ENCODE peak calls at places on chromosomes 2 and 18, in eight cellular contexts. One of them, this sample, is unnamed.

GRCh38 chr2:108194409-108195132 is 45.2 kb upstream of the SULT1C3 start:
- DNase-seq in transverse colon: no peak
- DNase-seq in WTC11: no peak
- DNase-seq in BE2C: no peak
- DNase-seq in H9: no peak
- DNase-seq in MCF 10A: no peak
- DNase-seq in neural progenitor cell: no peak
- DNase-seq in GM20000: no peak
- DNase-seq in this sample: no peak

GRCh38 chr18:14941792-14942191 is 193.8 kb downstream of the ANKRD30B start:
- DNase-seq in transverse colon: no peak
- DNase-seq in WTC11: no peak
- DNase-seq in H9: no peak
- DNase-seq in BE2C: no peak
- DNase-seq in GM20000: no peak
- DNase-seq in neural progenitor cell: no peak
- DNase-seq in MCF 10A: no peak
- DNase-seq in this sample: no peak

GRCh38 chr2:177155631-177156030 is 57.0 kb upstream of the HNRNPA3 start:
- DNase-seq in neural progenitor cell: no peak
- DNase-seq in MCF 10A: no peak
- DNase-seq in GM20000: no peak
- DNase-seq in WTC11: no peak
- DNase-seq in BE2C: no peak
- DNase-seq in H9: no peak
- DNase-seq in transverse colon: no peak
- DNase-seq in this sample: no peak

GRCh38 chr2:28613181-28613580 is 117.3 kb downstream of the PLB1 start:
- DNase-seq in GM20000: no peak
- DNase-seq in BE2C: no peak
- DNase-seq in transverse colon: no peak
- DNase-seq in MCF 10A: no peak
- DNase-seq in neural progenitor cell: no peak
- DNase-seq in WTC11: no peak
- DNase-seq in H9: no peak
- DNase-seq in this sample: no peak

GRCh38 chr2:228135300-228135699 is 46.2 kb downstream of the SPHKAP start:
- DNase-seq in BE2C: no peak
- DNase-seq in GM20000: no peak
- DNase-seq in transverse colon: no peak
- DNase-seq in MCF 10A: no peak
- DNase-seq in WTC11: no peak
- DNase-seq in H9: no peak
- DNase-seq in neural progenitor cell: no peak
- DNase-seq in this sample: no peak

GRCh38 chr2:239378021-239378917 is 22.6 kb downstream of the HDAC4 start:
- DNase-seq in H9: no peak
- DNase-seq in neural progenitor cell: no peak
- DNase-seq in GM20000: no peak
- DNase-seq in BE2C: peak
- DNase-seq in WTC11: no peak
- DNase-seq in transverse colon: no peak
- DNase-seq in MCF 10A: no peak
- DNase-seq in this sample: peak

GRCh38 chr2:30031184-30031583 is 109.8 kb upstream of the ALK start:
- DNase-seq in BE2C: no peak
- DNase-seq in H9: peak
- DNase-seq in MCF 10A: no peak
- DNase-seq in transverse colon: no peak
- DNase-seq in WTC11: no peak
- DNase-seq in neural progenitor cell: peak
- DNase-seq in GM20000: no peak
- DNase-seq in this sample: no peak

GRCh38 chr18:67618061-67618460 is 101.5 kb upstream of the DSEL start:
- DNase-seq in BE2C: no peak
- DNase-seq in neural progenitor cell: no peak
- DNase-seq in H9: no peak
- DNase-seq in WTC11: no peak
- DNase-seq in transverse colon: no peak
- DNase-seq in MCF 10A: no peak
- DNase-seq in GM20000: no peak
- DNase-seq in this sample: no peak

GRCh38 chr2:147051814-147052213 is 793.0 kb upstream of the ACVR2A start:
- DNase-seq in H9: no peak
- DNase-seq in transverse colon: no peak
- DNase-seq in GM20000: no peak
- DNase-seq in WTC11: no peak
- DNase-seq in neural progenitor cell: no peak
- DNase-seq in BE2C: no peak
- DNase-seq in MCF 10A: peak
- DNase-seq in this sample: no peak

GRCh38 chr2:173948827-173949226 is 16.3 kb downstream of the SP3 start:
- DNase-seq in H9: no peak
- DNase-seq in transverse colon: no peak
- DNase-seq in WTC11: no peak
- DNase-seq in GM20000: no peak
- DNase-seq in MCF 10A: no peak
- DNase-seq in BE2C: no peak
- DNase-seq in neural progenitor cell: no peak
- DNase-seq in this sample: no peak

GRCh38 chr2:134975281-134976009 is 56.8 kb downstream of the CCNT2 start:
- DNase-seq in BE2C: no peak
- DNase-seq in transverse colon: peak
- DNase-seq in neural progenitor cell: no peak
- DNase-seq in WTC11: no peak
- DNase-seq in GM20000: no peak
- DNase-seq in MCF 10A: no peak
- DNase-seq in H9: no peak
- DNase-seq in this sample: no peak

GRCh38 chr2:213187386-213187785 is 36.0 kb upstream of the IKZF2 start:
- DNase-seq in MCF 10A: no peak
- DNase-seq in BE2C: no peak
- DNase-seq in neural progenitor cell: no peak
- DNase-seq in H9: no peak
- DNase-seq in WTC11: no peak
- DNase-seq in transverse colon: no peak
- DNase-seq in GM20000: no peak
- DNase-seq in this sample: no peak

GRCh38 chr2:224190871-224191270 is 151.8 kb upstream of the SERPINE2 start:
- DNase-seq in neural progenitor cell: no peak
- DNase-seq in H9: no peak
- DNase-seq in transverse colon: no peak
- DNase-seq in MCF 10A: no peak
- DNase-seq in WTC11: no peak
- DNase-seq in BE2C: no peak
- DNase-seq in GM20000: no peak
- DNase-seq in this sample: no peak

GRCh38 chr18:69484699-69485396 is 84.2 kb downstream of the DOK6 start:
- DNase-seq in WTC11: peak
- DNase-seq in BE2C: no peak
- DNase-seq in neural progenitor cell: no peak
- DNase-seq in H9: no peak
- DNase-seq in GM20000: no peak
- DNase-seq in MCF 10A: peak
- DNase-seq in transverse colon: no peak
- DNase-seq in this sample: no peak

GRCh38 chr2:133967326-133967725 is 286.5 kb upstream of the MGAT5 start:
- DNase-seq in WTC11: no peak
- DNase-seq in H9: no peak
- DNase-seq in GM20000: no peak
- DNase-seq in transverse colon: no peak
- DNase-seq in BE2C: no peak
- DNase-seq in neural progenitor cell: no peak
- DNase-seq in MCF 10A: no peak
- DNase-seq in this sample: no peak

GRCh38 chr2:160388464-160389263 is 104.9 kb downstream of the RBMS1 start:
- DNase-seq in GM20000: no peak
- DNase-seq in BE2C: no peak
- DNase-seq in MCF 10A: no peak
- DNase-seq in WTC11: no peak
- DNase-seq in neural progenitor cell: peak
- DNase-seq in H9: no peak
- DNase-seq in transverse colon: peak
- DNase-seq in this sample: no peak

GRCh38 chr18:36590621-36591580 is 237.9 kb downstream of the TPGS2 start:
- DNase-seq in transverse colon: no peak
- DNase-seq in H9: no peak
- DNase-seq in neural progenitor cell: no peak
- DNase-seq in GM20000: no peak
- DNase-seq in MCF 10A: no peak
- DNase-seq in BE2C: no peak
- DNase-seq in WTC11: no peak
- DNase-seq in this sample: no peak

GRCh38 chr2:60589093-60589492 is 35.6 kb upstream of the BCL11A start:
- DNase-seq in H9: no peak
- DNase-seq in MCF 10A: no peak
- DNase-seq in transverse colon: no peak
- DNase-seq in BE2C: no peak
- DNase-seq in neural progenitor cell: no peak
- DNase-seq in WTC11: no peak
- DNase-seq in GM20000: no peak
- DNase-seq in this sample: no peak

DNA sequence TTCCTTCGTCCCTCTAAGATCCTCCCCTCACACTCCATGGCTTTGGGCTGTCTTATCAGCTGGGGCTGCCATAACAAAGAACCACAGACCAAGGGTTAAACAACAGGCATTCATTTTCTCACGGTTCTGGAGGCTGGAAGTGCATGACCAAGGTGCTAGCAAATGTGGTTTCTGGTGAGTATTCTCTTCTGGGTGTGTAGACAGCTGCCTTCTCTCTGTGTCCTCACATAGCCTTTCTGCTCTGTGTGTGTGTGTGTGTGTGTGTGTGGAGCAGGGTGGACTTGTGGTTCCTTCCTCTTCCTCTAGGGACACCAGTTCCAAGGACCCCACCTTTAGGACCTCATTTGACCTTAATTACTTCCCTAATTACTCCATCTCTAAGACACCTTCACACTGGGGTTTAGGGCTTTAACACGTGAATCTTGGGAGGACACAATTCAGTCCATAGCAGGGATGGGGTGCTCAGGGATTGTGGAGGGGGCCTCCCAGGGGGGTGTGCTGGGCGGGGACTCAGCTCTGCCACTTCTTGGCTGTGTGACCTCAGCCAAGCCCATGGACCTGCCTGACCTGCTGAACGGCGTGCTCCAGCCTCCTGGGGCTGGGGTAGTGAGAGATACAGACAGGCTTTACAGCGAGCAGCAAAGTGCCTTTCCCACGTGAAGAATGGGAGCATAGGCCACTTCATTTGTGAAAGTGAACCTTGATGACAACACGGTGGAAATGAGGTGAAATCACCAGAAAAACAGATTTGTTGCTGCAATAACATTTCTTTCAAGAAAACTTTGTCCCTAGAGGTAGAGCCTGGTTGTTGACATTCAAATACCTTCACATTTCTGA is 38.1 kb downstream of the ACKR3 start:
- DNase-seq in neural progenitor cell: peak
- DNase-seq in H9: no peak
- DNase-seq in transverse colon: no peak
- DNase-seq in MCF 10A: no peak
- DNase-seq in GM20000: no peak
- DNase-seq in WTC11: no peak
- DNase-seq in BE2C: no peak
- DNase-seq in this sample: no peak
- TF ChIP-seq CTCF in neural progenitor cell: peak
- TF ChIP-seq CTCF in H9: peak
- TF ChIP-seq CTCF in transverse colon: no peak
- TF ChIP-seq CTCF in MCF 10A: no peak
- TF ChIP-seq CTCF in GM20000: no peak
- TF ChIP-seq CTCF in WTC11: no peak
- TF ChIP-seq CTCF in BE2C: peak
- TF ChIP-seq CTCF in this sample: no peak

DNA sequence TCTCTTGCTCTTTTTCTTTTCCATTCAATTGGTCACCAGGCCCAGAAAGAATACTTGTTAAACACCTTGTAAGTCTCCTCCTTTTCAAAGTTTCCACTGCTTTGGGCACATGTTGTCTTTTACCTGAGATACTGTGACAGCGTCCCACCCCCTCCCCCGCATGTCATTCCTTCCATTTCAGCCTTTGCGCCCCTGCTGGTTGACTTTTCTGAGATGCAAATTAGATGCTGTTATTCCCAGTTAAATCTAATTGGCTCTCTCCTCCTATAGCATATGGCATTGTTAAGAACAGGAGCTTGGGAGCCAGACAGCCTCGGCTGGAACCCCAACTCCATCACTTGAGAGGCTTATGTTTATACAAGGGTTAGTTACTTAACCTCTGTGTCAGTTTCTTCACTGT is 80.3 kb upstream of the GAREM1 start:
- DNase-seq in MCF 10A: no peak
- DNase-seq in transverse colon: no peak
- DNase-seq in BE2C: no peak
- DNase-seq in H9: peak
- DNase-seq in neural progenitor cell: peak
- DNase-seq in GM20000: no peak
- DNase-seq in WTC11: peak
- DNase-seq in this sample: peak
- TF ChIP-seq CTCF in MCF 10A: no peak
- TF ChIP-seq CTCF in transverse colon: no peak
- TF ChIP-seq CTCF in BE2C: no peak
- TF ChIP-seq CTCF in H9: peak
- TF ChIP-seq CTCF in neural progenitor cell: peak
- TF ChIP-seq CTCF in GM20000: no peak
- TF ChIP-seq CTCF in WTC11: no peak
- TF ChIP-seq CTCF in this sample: peak

GRCh38 chr2:145066151-145066661 is 546.3 kb upstream of the ZEB2 start:
- DNase-seq in transverse colon: no peak
- DNase-seq in WTC11: no peak
- DNase-seq in H9: no peak
- DNase-seq in BE2C: no peak
- DNase-seq in GM20000: no peak
- DNase-seq in MCF 10A: no peak
- DNase-seq in neural progenitor cell: no peak
- DNase-seq in this sample: no peak
- TF ChIP-seq CTCF in transverse colon: no peak
- TF ChIP-seq CTCF in WTC11: no peak
- TF ChIP-seq CTCF in H9: no peak
- TF ChIP-seq CTCF in BE2C: no peak
- TF ChIP-seq CTCF in GM20000: no peak
- TF ChIP-seq CTCF in MCF 10A: no peak
- TF ChIP-seq CTCF in neural progenitor cell: no peak
- TF ChIP-seq CTCF in this sample: no peak

DNA sequence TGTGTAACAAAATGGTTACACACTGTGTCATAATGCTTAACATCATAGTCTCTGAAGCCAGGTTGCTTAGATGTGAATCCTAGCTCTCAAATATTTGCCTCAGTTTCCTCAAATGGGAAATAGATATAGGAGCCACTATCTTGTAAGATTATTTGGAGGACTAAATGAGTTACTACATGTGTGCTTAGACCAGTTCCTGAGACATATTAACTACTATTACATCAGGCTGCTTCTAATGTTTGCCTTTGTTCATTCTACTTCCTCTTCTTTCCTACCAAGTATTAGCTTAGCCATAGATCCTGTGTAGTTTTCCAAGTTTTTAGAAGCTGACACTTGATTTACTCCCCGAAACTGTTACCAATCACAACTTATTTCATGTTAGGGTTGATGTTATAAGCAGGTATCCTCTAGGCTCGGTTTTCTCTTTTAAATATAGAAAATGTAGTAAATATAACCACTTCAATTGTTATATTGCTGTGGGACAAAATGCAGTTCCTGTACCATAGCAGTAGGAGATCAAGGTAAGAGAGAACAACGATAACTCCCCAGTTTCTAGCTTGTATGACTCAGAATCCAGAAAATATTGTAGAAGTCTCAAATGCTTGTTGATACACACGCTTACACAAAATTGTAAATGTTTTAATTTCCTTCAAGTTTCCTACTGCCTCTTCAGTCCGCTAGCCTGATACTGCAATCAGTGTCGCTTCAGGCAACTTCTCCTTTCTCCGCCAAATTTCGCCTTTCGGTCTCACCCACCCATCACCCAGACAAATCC is 749 bp upstream of the DNAJC10 start:
- DNase-seq in GM20000: no peak
- DNase-seq in MCF 10A: no peak
- DNase-seq in H9: no peak
- DNase-seq in transverse colon: no peak
- DNase-seq in WTC11: no peak
- DNase-seq in neural progenitor cell: no peak
- DNase-seq in BE2C: no peak
- DNase-seq in this sample: no peak
- TF ChIP-seq CTCF in GM20000: no peak
- TF ChIP-seq CTCF in MCF 10A: no peak
- TF ChIP-seq CTCF in H9: no peak
- TF ChIP-seq CTCF in transverse colon: no peak
- TF ChIP-seq CTCF in WTC11: no peak
- TF ChIP-seq CTCF in neural progenitor cell: no peak
- TF ChIP-seq CTCF in BE2C: no peak
- TF ChIP-seq CTCF in this sample: no peak

This sample was measured in glutamatergic neuron.